ENCODE peak calls at places on chromosomes 5 and 9, in four cellular contexts. L is skeletal muscle cell, R is stomach, G is thyroid gland. B is an unnamed sample.

GRCh38 chr5:20088361-20088760 is 100.4 kb upstream of the CDH18 start:
- DNase-seq in G (no peak), R (no peak), L (no peak), B (no peak)

GRCh38 chr5:109719978-109720377 is 30.3 kb downstream of the MAN2A1 start:
- DNase-seq in L (no peak), R (no peak), G (no peak), B (no peak)

GRCh38 chr5:98963019-98963418 is 34.2 kb upstream of the CHD1 start:
- DNase-seq in G (no peak), L (no peak), R (no peak), B (no peak)

GRCh38 chr9:108580021-108580439 is 275.8 kb downstream of the ACTL7B start:
- DNase-seq in L (no peak), R (no peak), G (no peak), B (no peak)

GRCh38 chr5:96331681-96332361 is 101.2 kb downstream of the PCSK1 start:
- DNase-seq in R (no peak), G (no peak), L (no peak), B (no peak)

GRCh38 chr9:96038271-96038670 is 162.8 kb downstream of the ERCC6L2 start:
- DNase-seq in R (no peak), L (no peak), G (no peak), B (no peak)

GRCh38 chr9:78118742-78119473 is 87.3 kb upstream of the GNAQ start:
- DNase-seq in G (no peak), L (peak), R (no peak), B (peak)

GRCh38 chr9:89619019-89619418 is 14.2 kb downstream of the GADD45G start:
- DNase-seq in R (no peak), G (no peak), L (no peak), B (no peak)

GRCh38 chr9:89929721-89930480 is 325.1 kb downstream of the GADD45G start:
- DNase-seq in L (no peak), R (no peak), G (no peak), B (no peak)

GRCh38 chr9:34558911-34559615 is 30.5 kb downstream of the CNTFR start:
- DNase-seq in R (no peak), G (no peak), L (peak), B (no peak)

GRCh38 chr9:125522328-125522725 is 184.7 kb downstream of the MAPKAP1 start:
- DNase-seq in L (peak), R (no peak), G (peak), B (no peak)

GRCh38 chr9:128790536-128790935 is 3.5 kb downstream of the TBC1D13 start:
- DNase-seq in L (no peak), R (no peak), G (no peak), B (no peak)

GRCh38 chr9:128787583-128788156 is 617 bp downstream of the TBC1D13 start:
- DNase-seq in L (no peak), R (no peak), G (peak), B (no peak)

GRCh38 chr9:128786681-128787582 is at the start of gene TBC1D13:
- DNase-seq in R (peak), L (peak), G (peak), B (peak)

GRCh38 chr9:128785427-128785826 is 1.6 kb upstream of the TBC1D13 start:
- DNase-seq in G (no peak), R (no peak), L (no peak), B (no peak)

GRCh38 chr9:128788445-128788844 is 1.4 kb downstream of the TBC1D13 start:
- DNase-seq in G (no peak), R (no peak), L (no peak), B (no peak)
- H3K4me3 ChIP-seq in G (no peak), R (no peak), L (peak), B (no peak)

DNA sequence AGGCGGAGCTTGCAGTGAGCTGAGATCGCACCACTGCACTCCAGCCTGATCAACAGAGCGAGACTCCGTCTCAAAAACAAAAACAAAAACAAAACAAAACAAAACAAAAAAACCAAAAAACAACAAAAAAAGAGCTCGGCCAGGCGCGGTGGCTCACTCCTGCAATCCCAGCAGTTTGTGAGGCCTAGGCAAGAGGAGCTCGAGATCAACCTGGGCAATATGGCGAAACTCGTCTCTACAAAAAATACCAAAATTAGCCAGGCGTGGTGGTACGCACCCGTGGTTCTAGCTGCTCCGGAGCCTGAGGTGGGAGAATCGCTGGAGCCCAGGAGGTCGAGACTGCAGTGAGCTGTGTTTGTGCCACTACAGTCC is 20.2 kb downstream of the TRIM7 start:
- DNase-seq in R (no peak), G (no peak), L (no peak), B (no peak)
- H3K4me3 ChIP-seq in R (peak), G (no peak), L (peak), B (peak)

GRCh38 chr9:129708799-129709198 is 43.4 kb downstream of the PRRX2 start:
- DNase-seq in L (no peak), G (no peak), R (no peak), B (no peak)

GRCh38 chr9:129714393-129715051 is 38.3 kb downstream of the PTGES start:
- DNase-seq in L (no peak), R (no peak), G (no peak), B (no peak)

GRCh38 chr9:129716091-129716490 is 36.8 kb downstream of the PTGES start:
- DNase-seq in G (no peak), L (no peak), R (no peak), B (no peak)

GRCh38 chr9:129709471-129710460 is 43.1 kb downstream of the PTGES start:
- DNase-seq in R (no peak), L (no peak), G (no peak), B (no peak)

GRCh38 chr9:129712595-129713524 is 40.0 kb downstream of the PTGES start:
- DNase-seq in L (peak), R (no peak), G (no peak), B (peak)
- H3K4me3 ChIP-seq in L (peak), R (no peak), G (no peak), B (no peak)

GRCh38 chr5:77960305-77960704 is 184.2 kb upstream of the TBCA start:
- DNase-seq in L (no peak), G (no peak), R (no peak), B (no peak)
- H3K4me3 ChIP-seq in L (no peak), G (no peak), R (no peak), B (no peak)

B was measured in BJ.